ENCODE peak calls at places on chromosome 7, in seven cellular contexts. B, J, P, G, Q, O and N are unnamed samples.
A peak's percentile ranks its signal among the peaks of the same experiment; 100 is the strongest.

GRCh38 chr7:123191132-123191531 is 8.6 kb downstream of the SLC13A1 start:
- DNase-seq in B (no peak), J (no peak), P (no peak), G (no peak), Q (no peak), O (no peak), N (no peak)

GRCh38 chr7:99938296-99938695 is 8.9 kb upstream of the GJC3 start:
- DNase-seq in B (no peak), J (no peak), P (no peak), G (no peak), Q (no peak), O (no peak), N (no peak)

GRCh38 chr7:2721842-2722241 is 33.8 kb downstream of the AMZ1 start:
- DNase-seq in B (no peak), J (no peak), P (no peak), G (no peak), Q (no peak), O (no peak), N (no peak)

GRCh38 chr7:94654764-94655561 is 970 bp downstream of the SGCE start:
- DNase-seq in B (no peak), J (no peak), P (no peak), G (no peak), Q (peak; percentile 56), O (peak; percentile 75), N (peak; percentile 7)

GRCh38 chr7:93117852-93118530 is at the start of gene SAMD9:
- DNase-seq in B (peak; percentile 82), J (peak; percentile 18), P (peak; percentile 74), G (no peak), Q (no peak), O (peak; percentile 95), N (peak; percentile 90)

GRCh38 chr7:55641811-55642210 is 69.5 kb upstream of the VOPP1 start:
- DNase-seq in B (peak; percentile 30), J (no peak), P (no peak), G (no peak), Q (no peak), O (peak; percentile 25), N (peak; percentile 39)

GRCh38 chr7:30683839-30684238 is 1.6 kb upstream of the CRHR2 start:
- DNase-seq in B (no peak), J (no peak), P (no peak), G (no peak), Q (no peak), O (no peak), N (no peak)

GRCh38 chr7:55074008-55074499 is 55.2 kb downstream of the EGFR start:
- DNase-seq in B (peak; percentile 38), J (no peak), P (peak; percentile 71), G (no peak), Q (no peak), O (peak; percentile 92), N (peak; percentile 20)

GRCh38 chr7:141433698-141434097 is 117.5 kb upstream of the AGK start:
- DNase-seq in B (no peak), J (no peak), P (no peak), G (no peak), Q (no peak), O (no peak), N (no peak)

GRCh38 chr7:135169936-135170222 is 628 bp downstream of the CYREN start:
- DNase-seq in B (no peak), J (no peak), P (no peak), G (no peak), Q (no peak), O (no peak), N (peak; percentile 69)

GRCh38 chr7:128741491-128741890 is 2.3 kb downstream of the CALU start:
- DNase-seq in B (no peak), J (no peak), P (no peak), G (no peak), Q (no peak), O (peak; percentile 51), N (no peak)

GRCh38 chr7:101926265-101926664 is 108.8 kb downstream of the CUX1 start:
- DNase-seq in B (no peak), J (no peak), P (no peak), G (no peak), Q (no peak), O (no peak), N (no peak)

GRCh38 chr7:123958186-123958703 is 33.2 kb downstream of the SPAM1 start:
- DNase-seq in B (no peak), J (no peak), P (no peak), G (no peak), Q (no peak), O (no peak), N (no peak)

GRCh38 chr7:154651501-154651900 is 351.4 kb downstream of the PAXIP1 start:
- DNase-seq in B (no peak), J (no peak), P (no peak), G (no peak), Q (no peak), O (no peak), N (no peak)

GRCh38 chr7:4638781-4639575 is 43.1 kb upstream of the FOXK1 start:
- DNase-seq in B (peak; percentile 13), J (no peak), P (no peak), G (no peak), Q (no peak), O (no peak), N (no peak)

GRCh38 chr7:140229591-140230516 is 53.1 kb upstream of the KDM7A start:
- DNase-seq in B (peak; percentile 80), J (no peak), P (no peak), G (peak; percentile 21), Q (peak; percentile 14), O (no peak), N (no peak)

GRCh38 chr7:136618788-136619187 is 249.7 kb upstream of the CHRM2 start:
- DNase-seq in B (no peak), J (no peak), P (no peak), G (no peak), Q (no peak), O (no peak), N (no peak)

GRCh38 chr7:151327022-151327421 is 14.6 kb upstream of the NUB1 start:
- DNase-seq in B (no peak), J (no peak), P (no peak), G (no peak), Q (no peak), O (no peak), N (no peak)

GRCh38 chr7:90938371-90938770 is 325.9 kb upstream of the FZD1 start:
- DNase-seq in B (no peak), J (no peak), P (no peak), G (no peak), Q (no peak), O (peak; percentile 53), N (no peak)

GRCh38 chr7:23787272-23787671 is 77.3 kb downstream of the STK31 start:
- DNase-seq in B (no peak), J (no peak), P (no peak), G (no peak), Q (no peak), O (no peak), N (no peak)

GRCh38 chr7:26944959-26945358 is 80.6 kb upstream of the SKAP2 start:
- DNase-seq in B (no peak), J (no peak), P (no peak), G (no peak), Q (no peak), O (no peak), N (no peak)

GRCh38 chr7:98178321-98178720 is 32.9 kb upstream of the BHLHA15 start:
- DNase-seq in B (no peak), J (peak; percentile 89), P (no peak), G (no peak), Q (no peak), O (no peak), N (no peak)

GRCh38 chr7:149624006-149624405 is 126.4 kb upstream of the ZNF746 start:
- DNase-seq in B (peak; percentile 64), J (peak; percentile 9), P (peak; percentile 27), G (no peak), Q (peak; percentile 27), O (peak; percentile 50), N (peak; percentile 62)

GRCh38 chr7:20783716-20784310 is 2.9 kb downstream of the SP8 start:
- DNase-seq in B (no peak), J (no peak), P (no peak), G (no peak), Q (no peak), O (peak; percentile 45), N (no peak)

GRCh38 chr7:73831656-73832579 is 1.1 kb downstream of the CLDN4 start:
- DNase-seq in B (no peak), J (no peak), P (no peak), G (no peak), Q (no peak), O (no peak), N (no peak)

GRCh38 chr7:22657479-22657878 is 69.5 kb upstream of the IL6 start:
- DNase-seq in B (peak; percentile 17), J (no peak), P (no peak), G (no peak), Q (no peak), O (no peak), N (no peak)

GRCh38 chr7:78985509-78985908 is 468.0 kb downstream of the MAGI2 start:
- DNase-seq in B (no peak), J (no peak), P (no peak), G (no peak), Q (no peak), O (no peak), N (no peak)

GRCh38 chr7:123643495-123644428 is 11.9 kb upstream of the LMOD2 start:
- DNase-seq in B (no peak), J (peak; percentile 81), P (peak; percentile 34), G (no peak), Q (peak; percentile 79), O (peak; percentile 71), N (no peak)

GRCh38 chr7:25349283-25349682 is 121.0 kb upstream of the NPVF start:
- DNase-seq in B (no peak), J (no peak), P (no peak), G (no peak), Q (no peak), O (no peak), N (no peak)

GRCh38 chr7:50312589-50313162 is 8.2 kb downstream of the IKZF1 start:
- DNase-seq in B (no peak), J (no peak), P (no peak), G (no peak), Q (no peak), O (no peak), N (peak; percentile 37)

GRCh38 chr7:92609921-92610518 is 19.8 kb upstream of the FAM133B start:
- DNase-seq in B (no peak), J (no peak), P (no peak), G (no peak), Q (no peak), O (peak; percentile 45), N (peak; percentile 52)

GRCh38 chr7:82406937-82407336 is 36.6 kb downstream of the CACNA2D1 start:
- DNase-seq in B (no peak), J (no peak), P (no peak), G (no peak), Q (no peak), O (no peak), N (no peak)

GRCh38 chr7:36896418-36896817 is 172.1 kb upstream of the AOAH start:
- DNase-seq in B (no peak), J (no peak), P (no peak), G (no peak), Q (no peak), O (no peak), N (no peak)

GRCh38 chr7:78716876-78717275 is 736.6 kb downstream of the MAGI2 start:
- DNase-seq in B (no peak), J (no peak), P (no peak), G (no peak), Q (no peak), O (no peak), N (no peak)

GRCh38 chr7:8068892-8069686 is 100.5 kb downstream of the GLCCI1 start:
- DNase-seq in B (no peak), J (peak; percentile 4), P (no peak), G (no peak), Q (no peak), O (no peak), N (no peak)

GRCh38 chr7:129713544-129713943 is 102.0 kb downstream of the NRF1 start:
- DNase-seq in B (no peak), J (no peak), P (no peak), G (no peak), Q (peak; percentile 46), O (no peak), N (no peak)